ENCODE peak calls at places on chromosomes 13 and 19, in six cellular contexts. H is upper lobe of left lung, P is K562, W is GM23338, M is Panc1, O is HepG2. F is an unnamed sample. For H3K4me1, the result is how much of the 10 kb centered on the place peaks cover.

GRCh38 chr13:75803175-75803611 is 167.1 kb downstream of the LMO7 start:
- ATAC-seq in H (peak), O (peak), P (no peak), M (no peak), W (peak), F (no peak)

GRCh38 chr19:13885826-13886365 is 9.0 kb downstream of the NANOS3 start:
- ATAC-seq in H (no peak), P (no peak), W (no peak), O (no peak), M (no peak), F (no peak)

GRCh38 chr19:46992699-46993535 is 26.7 kb upstream of the NPAS1 start:
- ATAC-seq in O (no peak), P (no peak), W (no peak), H (no peak), M (no peak), F (no peak)

GRCh38 chr19:644789-645188 is 5.1 kb downstream of the FGF22 start:
- ATAC-seq in P (no peak), W (no peak), M (peak), H (no peak), O (no peak), F (no peak)

GRCh38 chr19:36973844-36974195 is 57.7 kb downstream of the ZNF568 start:
- ATAC-seq in H (no peak), M (peak), O (no peak), P (no peak), W (no peak), F (no peak)

GRCh38 chr13:34207334-34207733 is 389.4 kb downstream of the RFC3 start:
- ATAC-seq in P (no peak), H (peak), O (no peak), M (no peak), W (no peak), F (no peak)

GRCh38 chr13:42064259-42064658 is 15.8 kb downstream of the DGKH start:
- ATAC-seq in W (no peak), H (no peak), P (no peak), O (no peak), M (no peak), F (no peak)

GRCh38 chr19:12774588-12775555 is at the start of gene HOOK2:
- ATAC-seq in H (peak), P (no peak), O (no peak), W (peak), M (peak), F (no peak)

GRCh38 chr19:14809272-14810057 is 25.5 kb downstream of the OR7A5 start:
- ATAC-seq in H (no peak), M (no peak), W (no peak), P (no peak), O (peak), F (no peak)

GRCh38 chr19:52943884-52944643 is 18.6 kb downstream of the ZNF816 start:
- ATAC-seq in O (no peak), P (no peak), H (no peak), M (no peak), W (no peak), F (no peak)

GRCh38 chr13:30608364-30608763 is 9.4 kb upstream of the USPL1 start:
- ATAC-seq in H (no peak), M (no peak), P (no peak), W (no peak), O (no peak), F (no peak)

GRCh38 chr13:29885967-29886366 is 35.5 kb upstream of the UBL3 start:
- ATAC-seq in O (no peak), W (no peak), H (no peak), P (no peak), M (no peak), F (no peak)

GRCh38 chr13:46119883-46120614 is 15.2 kb upstream of the CPB2 start:
- ATAC-seq in O (no peak), M (no peak), P (peak), H (peak), W (peak), F (no peak)

GRCh38 chr13:83182845-83183244 is 699.4 kb downstream of the SLITRK1 start:
- ATAC-seq in P (no peak), M (no peak), O (no peak), H (no peak), W (no peak), F (no peak)

GRCh38 chr13:99075268-99076191 is 97.7 kb upstream of the DOCK9 start:
- ATAC-seq in H (no peak), M (no peak), P (no peak), W (no peak), O (no peak), F (no peak)

GRCh38 chr13:99150575-99151370 is 49.9 kb upstream of the UBAC2 start:
- ATAC-seq in O (no peak), H (no peak), P (no peak), W (no peak), M (no peak), F (no peak)

GRCh38 chr13:60329221-60329983 is 67.6 kb upstream of the TDRD3 start:
- ATAC-seq in P (peak), H (peak), O (peak), W (peak), M (peak), F (no peak)

GRCh38 chr13:33832872-33833271 is 14.9 kb downstream of the RFC3 start:
- ATAC-seq in P (no peak), H (no peak), O (no peak), W (no peak), M (no peak), F (peak)

GRCh38 chr13:75373988-75374387 is 108.0 kb downstream of the TBC1D4 start:
- ATAC-seq in P (no peak), M (no peak), W (no peak), H (no peak), O (no peak), F (no peak)

GRCh38 chr13:103291693-103292572 is 225.7 kb upstream of the SLC10A2 start:
- ATAC-seq in M (no peak), H (no peak), O (no peak), P (no peak), W (peak), F (no peak)

GRCh38 chr13:79779761-79780160 is 298.8 kb downstream of the NDFIP2 start:
- ATAC-seq in W (no peak), H (peak), O (no peak), M (no peak), P (no peak), F (peak)

GRCh38 chr13:112619730-112620639 is 32.0 kb upstream of the TUBGCP3 start:
- ATAC-seq in M (no peak), P (peak), O (peak), W (peak), H (peak), F (no peak)

GRCh38 chr13:114079601-114080536 is 52.6 kb downstream of the RASA3 start:
- ATAC-seq in W (no peak), H (no peak), O (no peak), M (peak), P (no peak), F (no peak)

GRCh38 chr13:41588899-41589298 is 131.5 kb downstream of the RGCC start:
- ATAC-seq in O (no peak), M (peak), W (no peak), H (peak), P (peak), F (no peak)

GRCh38 chr19:12938536-12939291 is at the start of gene CALR:
- ATAC-seq in M (peak), H (peak), W (peak), O (peak), P (peak), F (peak)

GRCh38 chr19:55454787-55455243 is 6.6 kb downstream of the ISOC2 start:
- ATAC-seq in P (peak), H (peak), O (peak), M (peak), W (peak), F (no peak)

GRCh38 chr19:10078329-10078728 is 7.8 kb upstream of the SHFL start:
- ATAC-seq in M (no peak), W (no peak), H (no peak), P (no peak), O (no peak), F (no peak)

GRCh38 chr19:37007587-37008220 is 70.5 kb upstream of the ZNF420 start:
- ATAC-seq in P (no peak), M (no peak), H (peak), O (no peak), W (peak), F (peak)

GRCh38 chr19:13774217-13775191 is at the start of gene C19orf53:
- ATAC-seq in M (peak), H (peak), P (peak), O (peak), W (peak), F (peak)

GRCh38 chr13:44713793-44714469 is 137.8 kb upstream of the TSC22D1 start:
- ATAC-seq in P (no peak), M (peak), O (peak), H (peak), W (no peak), F (no peak)

GRCh38 chr13:99051768-99052455 is 74.0 kb upstream of the DOCK9 start:
- ATAC-seq in O (no peak), H (no peak), P (no peak), M (no peak), W (no peak), F (no peak)

DNA sequence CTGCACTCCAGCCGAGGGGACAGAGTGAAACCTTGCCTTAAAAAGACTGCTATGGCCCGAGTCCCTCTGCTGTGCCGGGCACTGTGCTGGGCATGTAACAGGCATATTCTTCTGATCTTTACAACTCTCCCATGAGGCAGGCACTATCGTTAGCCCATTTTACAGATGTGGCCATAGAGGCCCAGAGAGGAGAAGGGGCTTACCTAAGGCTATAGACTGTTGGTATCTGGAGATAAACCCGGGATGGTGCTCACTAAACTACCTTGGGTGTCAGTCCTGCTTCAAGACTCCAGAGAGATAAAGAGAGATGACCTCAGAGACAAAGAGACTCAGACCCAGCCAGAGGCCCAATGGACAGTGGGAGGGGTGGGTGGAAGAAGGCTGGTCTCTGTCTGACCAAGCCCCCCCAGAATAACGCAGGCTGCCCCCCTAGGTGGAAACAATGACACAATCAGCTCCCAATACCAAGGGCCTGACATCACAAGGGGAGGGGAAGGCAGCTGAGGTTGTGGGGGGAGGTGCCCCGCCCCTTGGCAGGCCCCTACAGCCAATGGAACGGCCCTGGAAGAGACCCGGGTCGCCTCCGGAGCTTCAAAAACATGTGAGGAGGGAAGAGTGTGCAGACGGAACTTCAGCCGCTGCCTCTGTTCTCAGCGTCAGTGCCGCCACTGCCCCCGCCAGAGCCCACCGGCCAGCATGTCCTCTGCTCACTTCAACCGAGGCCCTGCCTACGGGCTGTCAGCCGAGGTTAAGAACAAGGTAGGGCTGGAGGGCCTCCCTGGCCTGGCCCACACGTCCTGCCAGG is at the start of gene CNN1:
- ATAC-seq in O (peak), M (peak), W (peak), P (peak), H (peak), F (peak)
- TF ChIP-seq POLR2AphosphoS5 in O (no peak), M (no peak), W (no peak), P (no peak), H (no peak), F (peak)

DNA sequence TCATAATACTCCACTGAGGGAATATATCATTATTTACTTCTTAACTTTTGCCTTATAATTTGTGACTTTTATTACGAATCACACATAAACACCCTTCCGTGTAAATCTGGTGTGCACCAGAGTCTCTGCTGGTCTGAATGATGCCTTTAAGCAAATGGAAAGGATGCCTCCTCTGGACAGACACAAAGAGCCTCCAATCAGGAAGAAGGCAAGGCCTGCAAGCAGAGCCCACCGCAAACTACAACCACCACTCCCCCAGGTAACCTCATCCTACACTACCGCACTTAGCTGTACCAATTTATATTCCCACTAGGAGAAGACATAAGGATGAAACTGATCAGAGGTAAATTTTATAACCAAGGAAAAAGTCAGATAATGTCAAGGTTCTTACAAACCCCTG is 137.6 kb downstream of the KLF12 start:
- ATAC-seq in M (no peak), H (no peak), P (no peak), O (no peak), W (no peak), F (no peak)
- H3K4me1 ChIP-seq in M (under half), H (under half), P (under half), O (under half), W (under half), F (under half)

GRCh38 chr19:17282488-17283256 is 971 bp downstream of the ANKLE1 start:
- ATAC-seq in M (peak), O (peak), H (peak), P (peak), W (peak), F (peak)

GRCh38 chr19:17285415-17286135 is 3.9 kb downstream of the ANKLE1 start:
- ATAC-seq in H (no peak), M (no peak), O (no peak), W (no peak), P (no peak), F (no peak)

GRCh38 chr19:17279436-17279835 is 2.3 kb upstream of the ANKLE1 start:
- ATAC-seq in P (no peak), O (no peak), H (no peak), W (no peak), M (no peak), F (no peak)

GRCh38 chr19:17283504-17283996 is 1.8 kb downstream of the ANKLE1 start:
- ATAC-seq in M (no peak), W (no peak), P (no peak), H (no peak), O (no peak), F (no peak)

GRCh38 chr19:17281391-17282304 is at the start of gene ANKLE1:
- ATAC-seq in P (peak), M (no peak), H (peak), O (no peak), W (peak), F (no peak)
- TF ChIP-seq POLR2AphosphoS5 in P (peak), M (no peak), H (no peak), O (no peak), W (peak), F (no peak)

GRCh38 chr19:33281296-33281926 is 20.9 kb downstream of the CEBPA start:
- ATAC-seq in O (no peak), W (no peak), H (no peak), P (peak), M (no peak), F (no peak)
- H3K4me1 ChIP-seq in O (half or more), W (under half), H (under half), P (under half), M (under half), F (under half)